ENCODE peak calls at places on chromosomes 6 and 20, in five cellular contexts. H is foreskin keratinocyte, Y is heart right ventricle, F is tibial artery, C is AG04450. S is an unnamed sample.

GRCh38 chr6:34284563-34285545 is 36.0 kb upstream of the SMIM29 start:
- DNase-seq in H (no peak), C (peak; percentile 32), F (peak; percentile 77), Y (peak; percentile 77), S (peak; percentile 70)

GRCh38 chr6:44123544-44123943 is 3.7 kb downstream of the MRPL14 start:
- DNase-seq in C (no peak), Y (no peak), H (no peak), F (no peak), S (no peak)

GRCh38 chr6:149999636-150000035 is 25.7 kb downstream of the RAET1L start:
- DNase-seq in F (no peak), H (no peak), Y (no peak), C (no peak), S (no peak)

GRCh38 chr20:52340036-52340634 is 148.6 kb upstream of the ZFP64 start:
- DNase-seq in Y (no peak), H (no peak), C (no peak), F (no peak), S (no peak)

GRCh38 chr20:13261460-13262301 is 40.6 kb downstream of the ISM1 start:
- DNase-seq in Y (peak; percentile 40), F (no peak), H (no peak), C (peak; percentile 8), S (peak; percentile 44)

GRCh38 chr6:157753291-157753690 is 69.8 kb upstream of the SNX9 start:
- DNase-seq in F (no peak), H (no peak), Y (no peak), C (no peak), S (no peak)

GRCh38 chr6:105137388-105137787 is 42.4 kb downstream of the POPDC3 start:
- DNase-seq in Y (peak; percentile 23), F (peak; percentile 72), H (no peak), C (no peak), S (peak; percentile 20)

GRCh38 chr6:168102093-168102985 is 23.3 kb upstream of the FRMD1 start:
- DNase-seq in H (no peak), Y (no peak), F (no peak), C (no peak), S (peak; percentile 2)

GRCh38 chr6:140779991-140780596 is 1352.6 kb upstream of the GJE1 start:
- DNase-seq in H (no peak), C (no peak), Y (no peak), F (no peak), S (no peak)

GRCh38 chr6:136945626-136946235 is 23.6 kb downstream of the SLC35D3 start:
- DNase-seq in F (no peak), C (no peak), Y (no peak), H (no peak), S (no peak)

GRCh38 chr6:41779336-41779735 is 364 bp downstream of the FRS3 start:
- DNase-seq in Y (no peak), F (no peak), C (no peak), H (no peak), S (no peak)
- H3K27ac ChIP-seq in Y (peak overlapping the region; percentile 68), F (peak overlapping the region; percentile 86), C (no peak overlapping the region), H (no peak overlapping the region), S (peak overlapping the region; percentile 98)

GRCh38 chr6:2765166-2765895 is at the start of gene WRNIP1:
- DNase-seq in C (peak; percentile 98), H (peak; percentile 95), Y (peak; percentile 98), F (peak; percentile 100), S (peak; percentile 99)
- TF ChIP-seq CTCF in C (peak; percentile 50), H (peak; percentile 84), Y (peak; percentile 84), F (peak; percentile 83), S (peak; percentile 80)

GRCh38 chr20:50245561-50246366 is 55.1 kb downstream of the CEBPB start:
- DNase-seq in F (no peak), C (no peak), Y (no peak), H (no peak), S (no peak)
- H3K27ac ChIP-seq in F (no peak overlapping the region), C (peak overlapping the region; percentile 23), Y (no peak overlapping the region), H (no peak overlapping the region), S (no peak overlapping the region)

GRCh38 chr20:14561733-14562132 is 224.3 kb upstream of the FLRT3 start:
- DNase-seq in F (no peak), Y (no peak), C (peak; percentile 27), H (no peak), S (no peak)
- TF ChIP-seq CTCF in F (no peak), Y (no peak), C (peak; percentile 43), H (peak; percentile 31), S (no peak)

GRCh38 chr6:7169296-7169721 is 61.5 kb downstream of the RREB1 start:
- DNase-seq in F (peak; percentile 87), Y (peak; percentile 63), C (no peak), H (no peak), S (peak; percentile 61)
- H3K27ac ChIP-seq in F (peak overlapping the region; percentile 74), Y (peak overlapping the region; percentile 60), C (peak overlapping the region; percentile 47), H (no peak overlapping the region), S (peak overlapping the region; percentile 66)

GRCh38 chr6:156146891-156147290 is 630.3 kb upstream of the ARID1B start:
- DNase-seq in F (no peak), H (no peak), Y (no peak), C (no peak), S (no peak)
- TF ChIP-seq CTCF in F (no peak), H (no peak), Y (no peak), C (no peak), S (no peak)

DNA sequence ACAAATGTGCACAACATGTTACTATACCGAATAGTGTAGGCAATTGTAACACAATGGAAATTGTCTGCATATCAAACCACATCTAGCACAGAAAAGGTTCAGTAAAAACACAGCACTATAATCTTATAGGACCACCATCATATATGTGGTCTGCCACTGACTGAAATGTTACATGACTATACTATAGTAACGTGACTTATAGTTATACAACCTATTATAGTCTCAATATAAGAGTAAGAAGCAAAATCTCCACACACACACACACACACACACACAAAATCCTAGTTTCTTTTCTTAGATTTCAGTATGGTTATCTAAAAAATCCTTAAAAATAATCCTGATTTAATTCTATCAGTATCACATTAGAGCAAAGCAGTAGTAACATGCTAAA is 164.6 kb downstream of the RALGAPA2 start:
- DNase-seq in Y (no peak), H (no peak), C (no peak), F (no peak), S (no peak)
- H3K27ac ChIP-seq in Y (no peak overlapping the region), H (peak overlapping the region; percentile 53), C (no peak overlapping the region), F (no peak overlapping the region), S (no peak overlapping the region)

DNA sequence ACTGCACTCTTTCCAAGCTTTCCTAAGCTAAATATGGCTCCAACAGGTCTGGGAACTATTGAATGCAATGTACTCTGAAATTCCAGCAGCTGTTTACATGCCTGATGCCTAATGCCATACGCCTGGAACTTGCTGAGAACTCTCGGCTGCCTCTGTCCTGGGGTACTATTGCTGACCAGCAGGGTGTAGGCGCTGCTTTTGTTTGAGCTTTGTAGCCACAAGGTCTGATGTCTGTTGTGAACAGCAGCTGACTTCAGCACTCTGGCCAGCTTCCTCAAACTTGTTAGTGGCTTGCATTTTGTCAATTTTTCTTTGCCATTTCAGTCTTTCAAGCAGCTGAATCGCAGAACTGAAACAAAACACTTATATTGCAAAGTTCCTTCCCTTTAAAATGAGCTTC is 26.7 kb downstream of the SAYSD1 start:
- DNase-seq in H (peak; percentile 2), F (no peak), Y (peak; percentile 55), C (peak; percentile 55), S (peak; percentile 36)
- TF ChIP-seq CTCF in H (peak; percentile 38), F (peak; percentile 56), Y (peak; percentile 67), C (peak; percentile 72), S (peak; percentile 63)

DNA sequence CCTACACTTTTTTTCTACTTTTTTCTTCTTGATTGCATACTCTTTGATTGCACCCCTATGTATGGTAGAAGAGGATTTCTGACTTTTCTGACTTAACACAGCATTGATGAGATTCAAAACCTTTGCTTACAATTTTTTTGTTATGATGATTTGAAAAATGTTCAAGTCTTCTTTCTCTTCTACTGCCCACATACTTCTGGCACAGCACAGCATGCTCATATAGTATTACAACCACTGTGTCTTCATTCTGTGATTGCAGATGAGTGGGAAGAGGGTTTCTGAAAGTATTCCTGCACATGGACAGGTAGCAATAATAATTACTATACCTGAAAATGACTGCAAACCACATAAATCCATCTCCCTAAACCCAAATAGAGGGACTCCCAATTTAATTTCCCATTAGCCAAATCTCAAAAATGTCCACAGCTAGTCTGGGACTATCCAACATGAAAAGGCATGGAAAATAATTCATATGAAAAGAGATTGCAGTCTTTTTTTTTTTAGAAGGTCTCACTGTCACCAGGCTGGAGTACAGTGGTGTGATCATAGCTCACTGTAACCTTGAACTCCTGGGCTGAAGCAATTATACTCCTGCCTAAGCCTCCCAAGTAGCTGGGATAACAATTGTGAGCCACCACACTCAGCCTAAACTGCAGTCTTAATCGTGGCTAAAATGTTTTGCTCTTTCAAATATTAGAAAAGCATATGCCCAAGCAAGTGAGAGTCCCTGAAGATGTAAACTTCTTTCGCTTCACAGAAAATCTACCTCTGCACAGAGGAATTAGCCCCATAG is 15.9 kb upstream of the TENT5A start:
- DNase-seq in H (no peak), Y (no peak), F (no peak), C (no peak), S (no peak)
- H3K27ac ChIP-seq in H (no peak overlapping the region), Y (no peak overlapping the region), F (no peak overlapping the region), C (no peak overlapping the region), S (no peak overlapping the region)